ENCODE peak calls at places on chromosomes 16 and 17, in six cellular contexts. Y is CD8-positive, alpha-beta memory T cell; D is HCEC 1CT; F is heart left ventricle; X is activated gamma-delta T cell treated with anti-CD3 and anti-CD28 coated beads, Interleukin-2, amount 50 U/mL, for 16 hours; H is BJ. W is an unnamed sample.
A peak's percentile ranks its signal among the peaks of the same experiment; 100 is the strongest.

GRCh38 chr16:76335187-76335974 is 58.2 kb downstream of the CNTNAP4 start:
- DNase-seq in D (no peak), X (no peak), Y (no peak), F (no peak), H (no peak), W (no peak)

GRCh38 chr17:47948706-47949196 is 7.4 kb downstream of the PNPO start:
- DNase-seq in D (no peak), H (no peak), Y (no peak), F (no peak), X (no peak), W (no peak)

GRCh38 chr16:87834668-87835473 is 34.4 kb downstream of the SLC7A5 start:
- DNase-seq in Y (no peak), X (no peak), D (no peak), F (peak; percentile 61), H (no peak), W (no peak)

GRCh38 chr17:8225813-8226535 is 15.6 kb upstream of the AURKB start:
- DNase-seq in Y (peak; percentile 34), X (peak; percentile 36), D (peak; percentile 75), H (no peak), F (no peak), W (no peak)

GRCh38 chr16:12674096-12674495 is 129.6 kb downstream of the CPPED1 start:
- DNase-seq in Y (no peak), H (no peak), X (no peak), F (no peak), D (peak; percentile 54), W (no peak)

GRCh38 chr17:38920374-38921291 is 4.8 kb upstream of the LASP1NB start:
- DNase-seq in Y (no peak), F (no peak), H (no peak), X (no peak), D (no peak), W (no peak)

GRCh38 chr16:56916571-56917403 is 15.2 kb upstream of the HERPUD1 start:
- DNase-seq in X (no peak), D (no peak), Y (no peak), H (no peak), F (no peak), W (no peak)

GRCh38 chr17:43169561-43170139 is 1.4 kb upstream of the NBR1 start:
- DNase-seq in H (no peak), F (no peak), X (no peak), D (peak; percentile 31), Y (no peak), W (no peak)